ENCODE peak calls at places on chromosomes 6 and 20, in four cellular contexts. X, Q, W and K are unnamed samples.

GRCh38 chr6:131694832-131695426 is 6.3 kb downstream of the OR2A4 start:
- DNase-seq in X (peak), Q (peak), W (peak), K (no peak)

GRCh38 chr20:57508381-57508780 is 16.6 kb downstream of the CTCFL start:
- DNase-seq in X (no peak), Q (no peak), W (no peak), K (no peak)

GRCh38 chr6:120363429-120363828 is 970.9 kb downstream of the TBC1D32 start:
- DNase-seq in X (no peak), Q (no peak), W (no peak), K (no peak)

GRCh38 chr6:123962508-123962907 is 158.8 kb downstream of the NKAIN2 start:
- DNase-seq in X (peak), Q (peak), W (no peak), K (no peak)

GRCh38 chr6:166932116-166932515 is 24.2 kb downstream of the RNASET2 start:
- DNase-seq in X (no peak), Q (no peak), W (no peak), K (no peak)

GRCh38 chr6:16132909-16133308 is 4.0 kb downstream of the MYLIP start:
- DNase-seq in X (no peak), Q (no peak), W (no peak), K (no peak)

GRCh38 chr6:106692112-106692822 is 62.9 kb downstream of the QRSL1 start:
- DNase-seq in X (peak), Q (peak), W (no peak), K (no peak)

GRCh38 chr6:79431469-79431868 is 105.8 kb downstream of the LCA5 start:
- DNase-seq in X (no peak), Q (no peak), W (no peak), K (no peak)

GRCh38 chr6:92125681-92126080 is 1293.7 kb downstream of the EPHA7 start:
- DNase-seq in X (no peak), Q (no peak), W (no peak), K (no peak)

GRCh38 chr6:166554316-166554715 is 32.2 kb downstream of the RAMACL start:
- DNase-seq in X (no peak), Q (no peak), W (no peak), K (no peak)

GRCh38 chr20:7608246-7608645 is 332.0 kb downstream of the HAO1 start:
- DNase-seq in X (no peak), Q (no peak), W (no peak), K (no peak)

GRCh38 chr6:123589973-123590372 is 46.8 kb downstream of the TRDN start:
- DNase-seq in X (no peak), Q (no peak), W (no peak), K (no peak)

GRCh38 chr20:64157878-64158277 is 6.4 kb upstream of the MYT1 start:
- DNase-seq in X (no peak), Q (no peak), W (no peak), K (no peak)

GRCh38 chr20:46222521-46223007 is 85.7 kb downstream of the CDH22 start:
- DNase-seq in X (no peak), Q (peak), W (no peak), K (no peak)

GRCh38 chr20:59604770-59605665 is 678 bp downstream of the PHACTR3 start:
- DNase-seq in X (no peak), Q (no peak), W (no peak), K (no peak)

GRCh38 chr6:147906361-147906760 is 397.9 kb downstream of the SAMD5 start:
- DNase-seq in X (no peak), Q (no peak), W (no peak), K (no peak)

GRCh38 chr20:7159903-7160302 is 392.4 kb downstream of the BMP2 start:
- DNase-seq in X (no peak), Q (no peak), W (no peak), K (no peak)

GRCh38 chr6:42551202-42551601 is 12.6 kb upstream of the UBR2 start:
- DNase-seq in X (no peak), Q (no peak), W (no peak), K (no peak)

GRCh38 chr20:50313223-50313820 is 122.7 kb downstream of the CEBPB start:
- DNase-seq in X (no peak), Q (no peak), W (peak), K (no peak)

GRCh38 chr6:29520232-29520631 is 32.5 kb upstream of the MAS1L start:
- DNase-seq in X (no peak), Q (no peak), W (no peak), K (no peak)

GRCh38 chr6:53067307-53067706 is 2.1 kb downstream of the FBXO9 start:
- DNase-seq in X (no peak), Q (no peak), W (no peak), K (no peak)

GRCh38 chr6:157724138-157724537 is 98.9 kb upstream of the SNX9 start:
- DNase-seq in X (no peak), Q (no peak), W (no peak), K (no peak)

GRCh38 chr6:111722220-111722731 is 116.6 kb upstream of the TRAF3IP2 start:
- DNase-seq in X (no peak), Q (no peak), W (no peak), K (no peak)

GRCh38 chr6:161578478-161578877 is 304.6 kb upstream of the AGPAT4 start:
- DNase-seq in X (no peak), Q (no peak), W (no peak), K (no peak)

GRCh38 chr6:106373502-106374239 is 13.2 kb downstream of the CRYBG1 start:
- DNase-seq in X (no peak), Q (no peak), W (no peak), K (no peak)

GRCh38 chr20:51562027-51562333 is 19.5 kb upstream of the NFATC2 start:
- DNase-seq in X (no peak), Q (no peak), W (no peak), K (no peak)

GRCh38 chr20:44041001-44041400 is 126.3 kb downstream of the TOX2 start:
- DNase-seq in X (no peak), Q (peak), W (no peak), K (peak)

GRCh38 chr20:61634376-61634775 is 382.3 kb downstream of the CDH4 start:
- DNase-seq in X (no peak), Q (no peak), W (no peak), K (no peak)

GRCh38 chr6:71529026-71529425 is 240.4 kb downstream of the OGFRL1 start:
- DNase-seq in X (no peak), Q (no peak), W (no peak), K (no peak)

GRCh38 chr6:131954775-131955107 is 3.6 kb upstream of the CCN2 start:
- DNase-seq in X (peak), Q (peak), W (no peak), K (peak)

GRCh38 chr6:107657755-107658461 is 166.2 kb downstream of the SCML4 start:
- DNase-seq in X (peak), Q (peak), W (no peak), K (peak)

GRCh38 chr6:42276008-42276890 is 58.6 kb upstream of the MRPS10 start:
- DNase-seq in X (no peak), Q (no peak), W (no peak), K (peak)

GRCh38 chr6:42315991-42316378 is 98.3 kb upstream of the MRPS10 start:
- DNase-seq in X (peak), Q (no peak), W (no peak), K (no peak)

GRCh38 chr6:153193176-153193885 is 62.2 kb upstream of the RGS17 start:
- DNase-seq in X (no peak), Q (no peak), W (no peak), K (no peak)

GRCh38 chr20:62752671-62753501 is 43.4 kb upstream of the MRGBP start:
- DNase-seq in X (no peak), Q (no peak), W (no peak), K (no peak)

GRCh38 chr6:162491637-162492036 is 235.9 kb downstream of the PRKN start:
- DNase-seq in X (no peak), Q (no peak), W (no peak), K (no peak)

GRCh38 chr6:140101367-140101766 is 726.9 kb upstream of the CITED2 start:
- DNase-seq in X (no peak), Q (no peak), W (no peak), K (no peak)

GRCh38 chr6:53112871-53113270 is 35.8 kb downstream of the GCM1 start:
- DNase-seq in X (no peak), Q (peak), W (no peak), K (no peak)

DNA sequence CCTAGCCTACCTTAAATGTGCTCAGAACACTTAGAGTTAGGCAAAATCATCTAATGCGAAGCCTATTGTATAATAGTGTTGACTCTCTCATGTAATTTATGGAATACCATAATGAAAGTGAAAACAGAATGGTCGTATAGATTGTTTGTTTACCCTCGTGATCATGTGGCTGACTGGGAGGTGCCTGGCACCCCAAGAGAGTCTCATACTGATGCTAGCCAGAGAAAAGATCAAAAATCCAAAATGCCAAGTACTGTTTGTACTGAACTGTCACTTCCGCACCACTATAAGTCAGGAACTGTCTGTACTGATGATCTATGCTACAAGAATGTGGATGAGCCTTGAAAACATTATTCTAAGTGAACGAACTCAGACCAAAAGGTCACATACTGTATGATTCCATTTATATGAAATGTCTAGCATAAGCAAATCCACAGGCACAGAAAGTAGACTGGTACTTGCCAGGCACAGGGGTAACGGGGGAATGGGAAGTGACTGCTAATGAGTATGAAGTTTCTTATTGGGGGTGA is 22.4 kb downstream of the ZMYND8 start:
- DNase-seq in X (peak), Q (no peak), W (no peak), K (no peak)
- TF ChIP-seq EP300 in X (peak), Q (peak), W (no peak), K (peak)

DNA sequence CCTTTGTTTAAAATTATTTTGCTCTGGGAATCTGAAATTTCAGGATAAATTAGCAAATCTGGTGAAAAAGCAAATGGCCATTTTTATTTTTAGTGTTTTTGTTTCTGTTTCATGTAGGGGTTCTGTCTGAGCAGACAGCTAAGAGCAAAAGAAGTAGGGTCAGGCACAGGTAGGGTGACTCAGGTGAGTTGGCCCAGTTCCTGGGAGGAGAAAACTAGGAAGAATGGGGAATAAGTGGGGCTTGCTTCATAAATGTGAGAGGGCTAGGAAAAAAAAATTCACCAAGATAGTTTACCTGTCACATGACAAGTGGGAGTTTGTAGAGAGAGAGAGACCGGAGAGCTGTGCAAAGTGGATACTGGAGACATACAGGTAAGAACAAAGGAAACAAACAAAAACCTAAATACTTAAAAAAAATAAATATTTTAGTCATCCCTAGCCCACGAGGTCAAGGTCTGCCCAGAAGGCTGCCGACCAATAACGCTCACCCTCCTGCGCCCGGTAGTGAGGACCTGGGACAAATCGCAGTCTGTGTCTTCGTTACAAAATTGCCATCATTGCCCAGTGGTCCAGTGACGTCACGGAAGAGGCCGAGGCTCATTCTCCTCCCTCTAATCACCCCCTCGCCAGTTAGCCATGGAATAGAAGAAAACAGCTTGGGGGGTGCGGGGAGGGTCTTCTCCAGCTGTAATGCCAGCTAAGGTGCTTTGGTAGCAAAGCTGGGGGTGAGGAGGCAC is 2.3 kb downstream of the THBD start:
- DNase-seq in X (no peak), Q (no peak), W (no peak), K (no peak)
- H3K4me3 ChIP-seq in X (no peak), Q (peak), W (no peak), K (peak)

DNA sequence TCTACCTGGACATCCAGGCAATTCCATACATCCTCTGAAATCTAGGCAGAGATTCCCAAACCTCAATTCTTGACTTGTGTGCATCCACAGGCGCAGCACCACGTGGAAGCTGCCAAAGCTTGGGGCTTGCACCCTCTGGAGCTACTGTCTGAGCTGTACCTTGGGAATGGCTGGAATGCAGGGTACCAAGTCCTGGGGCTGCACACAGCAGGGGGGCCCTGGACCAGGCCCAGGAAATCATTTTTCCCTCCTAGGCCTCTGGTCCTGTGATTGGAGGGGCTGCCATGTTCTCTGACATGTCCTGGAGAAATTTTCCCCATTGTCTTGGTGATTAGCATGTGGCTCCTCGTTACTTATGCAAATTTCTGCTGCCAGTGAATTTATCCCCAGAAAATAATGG is 391.9 kb upstream of the CHD6 start:
- DNase-seq in X (no peak), Q (no peak), W (no peak), K (no peak)
- TF ChIP-seq EP300 in X (no peak), Q (no peak), W (no peak), K (no peak)

GRCh38 chr6:141326925-141327324 is 805.8 kb upstream of the GJE1 start:
- DNase-seq in X (no peak), Q (no peak), W (no peak), K (no peak)
- H3K4me3 ChIP-seq in X (no peak), Q (no peak), W (no peak), K (peak)